ENCODE peak calls at places on chromosome 21, in six cellular contexts. One of them, this sample, is unnamed.

GRCh38 chr21:17554619-17555472 is 42.0 kb downstream of the CXADR start:
- DNase-seq in CD8-positive, alpha-beta T cell: no peak
- DNase-seq in AG04449: no peak
- DNase-seq in right lobe of liver: no peak
- DNase-seq in left ventricle myocardium inferior: no peak
- DNase-seq in IMR-90: peak; percentile 10
- DNase-seq in this sample: no peak

GRCh38 chr21:19353271-19353670 is 949.7 kb upstream of the TMPRSS15 start:
- DNase-seq in left ventricle myocardium inferior: no peak
- DNase-seq in right lobe of liver: no peak
- DNase-seq in AG04449: no peak
- DNase-seq in CD8-positive, alpha-beta T cell: no peak
- DNase-seq in IMR-90: no peak
- DNase-seq in this sample: no peak

GRCh38 chr21:35575280-35575915 is 484.9 kb downstream of the SETD4 start:
- DNase-seq in right lobe of liver: no peak
- DNase-seq in left ventricle myocardium inferior: no peak
- DNase-seq in CD8-positive, alpha-beta T cell: no peak
- DNase-seq in IMR-90: peak; percentile 96
- DNase-seq in AG04449: peak; percentile 74
- DNase-seq in this sample: peak; percentile 52

GRCh38 chr21:44013380-44014088 is 1.4 kb downstream of the TRAPPC10 start:
- DNase-seq in CD8-positive, alpha-beta T cell: peak; percentile 30
- DNase-seq in right lobe of liver: no peak
- DNase-seq in left ventricle myocardium inferior: no peak
- DNase-seq in IMR-90: peak; percentile 4
- DNase-seq in AG04449: no peak
- DNase-seq in this sample: no peak

GRCh38 chr21:16870116-16870515 is 642.7 kb upstream of the CXADR start:
- DNase-seq in AG04449: no peak
- DNase-seq in left ventricle myocardium inferior: no peak
- DNase-seq in CD8-positive, alpha-beta T cell: no peak
- DNase-seq in IMR-90: peak; percentile 5
- DNase-seq in right lobe of liver: no peak
- DNase-seq in this sample: peak; percentile 32

GRCh38 chr21:41139951-41140350 is 28.0 kb upstream of the BACE2 start:
- DNase-seq in CD8-positive, alpha-beta T cell: no peak
- DNase-seq in left ventricle myocardium inferior: no peak
- DNase-seq in AG04449: no peak
- DNase-seq in right lobe of liver: no peak
- DNase-seq in IMR-90: no peak
- DNase-seq in this sample: no peak

GRCh38 chr21:21860888-21861287 is 862.7 kb downstream of the NCAM2 start:
- DNase-seq in left ventricle myocardium inferior: no peak
- DNase-seq in IMR-90: peak; percentile 40
- DNase-seq in CD8-positive, alpha-beta T cell: no peak
- DNase-seq in right lobe of liver: no peak
- DNase-seq in AG04449: no peak
- DNase-seq in this sample: no peak

GRCh38 chr21:37041706-37042271 is 31.1 kb downstream of the PIGP start:
- DNase-seq in left ventricle myocardium inferior: no peak
- DNase-seq in IMR-90: no peak
- DNase-seq in right lobe of liver: no peak
- DNase-seq in AG04449: no peak
- DNase-seq in CD8-positive, alpha-beta T cell: no peak
- DNase-seq in this sample: no peak

GRCh38 chr21:35204125-35204524 is 155.0 kb upstream of the RUNX1 start:
- DNase-seq in IMR-90: peak; percentile 46
- DNase-seq in CD8-positive, alpha-beta T cell: no peak
- DNase-seq in right lobe of liver: no peak
- DNase-seq in AG04449: no peak
- DNase-seq in left ventricle myocardium inferior: no peak
- DNase-seq in this sample: no peak

GRCh38 chr21:44057960-44058651 is 46.0 kb downstream of the TRAPPC10 start:
- DNase-seq in left ventricle myocardium inferior: no peak
- DNase-seq in right lobe of liver: no peak
- DNase-seq in CD8-positive, alpha-beta T cell: no peak
- DNase-seq in IMR-90: peak; percentile 46
- DNase-seq in AG04449: no peak
- DNase-seq in this sample: no peak

GRCh38 chr21:37225440-37225839 is 41.7 kb downstream of the VPS26C start:
- DNase-seq in right lobe of liver: no peak
- DNase-seq in IMR-90: no peak
- DNase-seq in left ventricle myocardium inferior: no peak
- DNase-seq in CD8-positive, alpha-beta T cell: peak; percentile 63
- DNase-seq in AG04449: no peak
- DNase-seq in this sample: no peak

GRCh38 chr21:20527691-20528090 is 470.5 kb upstream of the NCAM2 start:
- DNase-seq in right lobe of liver: no peak
- DNase-seq in CD8-positive, alpha-beta T cell: no peak
- DNase-seq in IMR-90: no peak
- DNase-seq in AG04449: no peak
- DNase-seq in left ventricle myocardium inferior: no peak
- DNase-seq in this sample: no peak

GRCh38 chr21:44303490-44303981 is 3.7 kb downstream of the PFKL start:
- DNase-seq in CD8-positive, alpha-beta T cell: no peak
- DNase-seq in left ventricle myocardium inferior: no peak
- DNase-seq in right lobe of liver: peak; percentile 80
- DNase-seq in AG04449: no peak
- DNase-seq in IMR-90: no peak
- DNase-seq in this sample: no peak

GRCh38 chr21:32119389-32119788 is 159.5 kb downstream of the MIS18A start:
- DNase-seq in AG04449: no peak
- DNase-seq in left ventricle myocardium inferior: no peak
- DNase-seq in right lobe of liver: no peak
- DNase-seq in IMR-90: no peak
- DNase-seq in CD8-positive, alpha-beta T cell: no peak
- DNase-seq in this sample: no peak

GRCh38 chr21:44049182-44049581 is 37.1 kb downstream of the TRAPPC10 start:
- DNase-seq in IMR-90: no peak
- DNase-seq in left ventricle myocardium inferior: no peak
- DNase-seq in right lobe of liver: no peak
- DNase-seq in AG04449: no peak
- DNase-seq in CD8-positive, alpha-beta T cell: no peak
- DNase-seq in this sample: no peak

GRCh38 chr21:31803039-31804007 is 69.5 kb upstream of the HUNK start:
- DNase-seq in AG04449: no peak
- DNase-seq in right lobe of liver: no peak
- DNase-seq in CD8-positive, alpha-beta T cell: no peak
- DNase-seq in IMR-90: no peak
- DNase-seq in left ventricle myocardium inferior: no peak
- DNase-seq in this sample: no peak

GRCh38 chr21:16713331-16714114 is 799.3 kb upstream of the CXADR start:
- DNase-seq in right lobe of liver: no peak
- DNase-seq in left ventricle myocardium inferior: no peak
- DNase-seq in AG04449: no peak
- DNase-seq in IMR-90: peak; percentile 13
- DNase-seq in CD8-positive, alpha-beta T cell: no peak
- DNase-seq in this sample: peak; percentile 10

GRCh38 chr21:29080454-29080930 is 7.0 kb upstream of the CCT8 start:
- DNase-seq in left ventricle myocardium inferior: no peak
- DNase-seq in IMR-90: peak; percentile 37
- DNase-seq in AG04449: no peak
- DNase-seq in CD8-positive, alpha-beta T cell: peak; percentile 16
- DNase-seq in right lobe of liver: no peak
- DNase-seq in this sample: no peak

GRCh38 chr21:17745086-17745485 is 74.1 kb downstream of the C21orf91 start:
- DNase-seq in CD8-positive, alpha-beta T cell: no peak
- DNase-seq in left ventricle myocardium inferior: no peak
- DNase-seq in AG04449: no peak
- DNase-seq in right lobe of liver: no peak
- DNase-seq in IMR-90: no peak
- DNase-seq in this sample: no peak

GRCh38 chr21:36499578-36500471 is 19.9 kb upstream of the CLDN14 start:
- DNase-seq in right lobe of liver: peak; percentile 94
- DNase-seq in CD8-positive, alpha-beta T cell: no peak
- DNase-seq in IMR-90: no peak
- DNase-seq in left ventricle myocardium inferior: peak; percentile 31
- DNase-seq in AG04449: no peak
- DNase-seq in this sample: peak; percentile 66

GRCh38 chr21:36773995-36774394 is 75.1 kb downstream of the SIM2 start:
- DNase-seq in right lobe of liver: no peak
- DNase-seq in CD8-positive, alpha-beta T cell: no peak
- DNase-seq in IMR-90: no peak
- DNase-seq in AG04449: no peak
- DNase-seq in left ventricle myocardium inferior: no peak
- DNase-seq in this sample: no peak

GRCh38 chr21:35256468-35256988 is 207.4 kb upstream of the RUNX1 start:
- DNase-seq in CD8-positive, alpha-beta T cell: no peak
- DNase-seq in left ventricle myocardium inferior: peak; percentile 81
- DNase-seq in right lobe of liver: peak; percentile 66
- DNase-seq in IMR-90: peak; percentile 100
- DNase-seq in AG04449: peak; percentile 95
- DNase-seq in this sample: peak; percentile 95

GRCh38 chr21:45427331-45428271 is 22.6 kb downstream of the COL18A1 start:
- DNase-seq in left ventricle myocardium inferior: peak; percentile 42
- DNase-seq in right lobe of liver: no peak
- DNase-seq in AG04449: peak; percentile 71
- DNase-seq in CD8-positive, alpha-beta T cell: no peak
- DNase-seq in IMR-90: peak; percentile 98
- DNase-seq in this sample: peak; percentile 57
- H3K4me3 ChIP-seq in left ventricle myocardium inferior: no peak overlapping the region
- H3K4me3 ChIP-seq in right lobe of liver: no peak overlapping the region
- H3K4me3 ChIP-seq in AG04449: no peak overlapping the region
- H3K4me3 ChIP-seq in CD8-positive, alpha-beta T cell: no peak overlapping the region
- H3K4me3 ChIP-seq in IMR-90: no peak overlapping the region
- H3K4me3 ChIP-seq in this sample: no peak overlapping the region

GRCh38 chr21:34018910-34019309 is 54.5 kb upstream of the MRPS6 start:
- DNase-seq in AG04449: no peak
- DNase-seq in right lobe of liver: no peak
- DNase-seq in CD8-positive, alpha-beta T cell: no peak
- DNase-seq in IMR-90: no peak
- DNase-seq in left ventricle myocardium inferior: no peak
- DNase-seq in this sample: no peak

GRCh38 chr21:34020934-34021553 is 52.3 kb upstream of the MRPS6 start:
- DNase-seq in CD8-positive, alpha-beta T cell: no peak
- DNase-seq in IMR-90: no peak
- DNase-seq in left ventricle myocardium inferior: no peak
- DNase-seq in AG04449: no peak
- DNase-seq in right lobe of liver: no peak
- DNase-seq in this sample: no peak

GRCh38 chr21:34019402-34019801 is 54.0 kb upstream of the MRPS6 start:
- DNase-seq in left ventricle myocardium inferior: no peak
- DNase-seq in CD8-positive, alpha-beta T cell: no peak
- DNase-seq in IMR-90: no peak
- DNase-seq in right lobe of liver: no peak
- DNase-seq in AG04449: no peak
- DNase-seq in this sample: no peak

GRCh38 chr21:34021726-34022125 is 51.7 kb upstream of the MRPS6 start:
- DNase-seq in right lobe of liver: no peak
- DNase-seq in IMR-90: no peak
- DNase-seq in CD8-positive, alpha-beta T cell: no peak
- DNase-seq in AG04449: no peak
- DNase-seq in left ventricle myocardium inferior: no peak
- DNase-seq in this sample: no peak

DNA sequence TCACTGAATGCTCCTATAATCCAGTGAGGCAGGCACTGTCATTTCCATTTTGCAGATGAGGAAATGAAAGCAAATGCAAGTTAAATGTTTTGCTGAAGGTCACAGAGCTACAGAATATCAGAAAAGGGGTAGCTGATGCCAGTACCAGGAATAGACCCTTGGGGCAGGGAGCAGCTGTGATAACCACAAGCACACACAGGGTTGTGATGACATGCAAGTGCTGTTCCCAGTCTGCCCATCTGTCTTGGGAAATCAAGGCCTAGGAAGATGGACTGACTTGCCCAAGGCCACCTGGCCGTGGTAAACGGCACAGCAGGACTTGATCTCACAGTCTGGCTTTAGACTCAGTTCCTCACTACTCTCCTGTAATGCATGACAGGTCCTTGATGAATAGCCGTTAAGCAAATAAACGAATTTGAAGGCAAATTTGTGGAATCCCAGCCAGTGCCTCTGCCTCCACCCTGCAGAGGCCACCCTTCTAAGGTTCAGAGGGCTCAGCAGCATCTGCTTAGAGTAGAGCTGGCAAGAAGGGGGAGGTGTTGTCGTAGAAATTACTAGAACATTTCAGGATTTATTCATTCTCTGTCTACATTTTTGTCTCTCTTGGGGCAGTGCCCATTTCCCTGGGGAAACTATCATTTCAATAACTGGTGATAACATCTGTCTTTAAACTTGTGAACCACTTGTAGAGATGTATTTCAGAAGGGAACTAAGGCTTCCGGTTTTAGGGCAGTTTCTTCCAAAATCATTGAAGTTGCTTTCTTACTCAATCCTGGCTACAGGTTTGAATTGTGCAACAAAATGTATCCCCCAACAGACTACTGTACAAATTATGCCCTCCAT is 53.2 kb upstream of the MRPS6 start:
- DNase-seq in right lobe of liver: no peak
- DNase-seq in CD8-positive, alpha-beta T cell: no peak
- DNase-seq in left ventricle myocardium inferior: no peak
- DNase-seq in IMR-90: no peak
- DNase-seq in AG04449: no peak
- DNase-seq in this sample: no peak
- TF ChIP-seq CTCF in right lobe of liver: no peak
- TF ChIP-seq CTCF in CD8-positive, alpha-beta T cell: no peak
- TF ChIP-seq CTCF in left ventricle myocardium inferior: no peak
- TF ChIP-seq CTCF in IMR-90: no peak
- TF ChIP-seq CTCF in AG04449: no peak
- TF ChIP-seq CTCF in this sample: no peak

GRCh38 chr21:26945916-26946315 is 21.0 kb downstream of the ADAMTS5 start:
- DNase-seq in right lobe of liver: no peak
- DNase-seq in CD8-positive, alpha-beta T cell: no peak
- DNase-seq in IMR-90: no peak
- DNase-seq in left ventricle myocardium inferior: peak; percentile 35
- DNase-seq in AG04449: no peak
- DNase-seq in this sample: no peak
- H3K4me3 ChIP-seq in right lobe of liver: no peak overlapping the region
- H3K4me3 ChIP-seq in CD8-positive, alpha-beta T cell: no peak overlapping the region
- H3K4me3 ChIP-seq in IMR-90: no peak overlapping the region
- H3K4me3 ChIP-seq in left ventricle myocardium inferior: no peak overlapping the region
- H3K4me3 ChIP-seq in AG04449: no peak overlapping the region
- H3K4me3 ChIP-seq in this sample: no peak overlapping the region

GRCh38 chr21:30408782-30409494 is 13.1 kb downstream of the KRTAP13-1 start:
- DNase-seq in right lobe of liver: no peak
- DNase-seq in left ventricle myocardium inferior: no peak
- DNase-seq in AG04449: no peak
- DNase-seq in CD8-positive, alpha-beta T cell: no peak
- DNase-seq in IMR-90: no peak
- DNase-seq in this sample: no peak
- TF ChIP-seq CTCF in right lobe of liver: peak; percentile 12
- TF ChIP-seq CTCF in left ventricle myocardium inferior: peak; percentile 47
- TF ChIP-seq CTCF in AG04449: peak; percentile 20
- TF ChIP-seq CTCF in CD8-positive, alpha-beta T cell: no peak
- TF ChIP-seq CTCF in IMR-90: no peak
- TF ChIP-seq CTCF in this sample: no peak

DNA sequence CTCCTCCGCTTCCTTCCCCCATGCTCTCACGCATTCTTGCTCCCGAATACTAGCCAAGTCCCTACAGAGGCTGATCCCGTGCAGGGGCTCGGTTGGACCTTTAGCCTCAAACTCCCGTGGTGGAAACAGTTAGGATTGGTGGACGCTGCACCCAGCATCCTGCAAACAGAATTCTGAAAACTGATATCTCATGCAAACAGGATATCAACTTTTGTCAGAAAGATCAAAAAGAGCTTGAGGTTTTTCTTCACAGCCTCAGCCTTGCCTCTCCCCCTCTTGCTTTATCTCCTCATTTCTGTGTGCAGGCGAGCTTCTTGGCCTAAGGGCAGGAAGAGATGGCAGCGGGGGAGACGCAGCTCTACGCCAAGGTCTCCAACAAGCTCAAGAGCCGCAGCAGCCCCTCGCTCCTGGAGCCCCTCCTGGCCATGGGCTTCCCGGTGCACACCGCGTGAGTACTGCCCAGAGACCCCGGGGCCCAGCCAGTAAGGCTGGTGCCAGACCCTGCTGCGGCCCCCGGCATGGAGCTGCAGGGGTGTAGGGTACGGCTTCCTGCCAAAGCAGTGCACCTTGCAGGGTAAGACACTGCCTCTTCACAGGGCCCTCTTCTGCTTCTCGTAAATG is at the start of gene UBASH3A:
- DNase-seq in IMR-90: no peak
- DNase-seq in left ventricle myocardium inferior: no peak
- DNase-seq in CD8-positive, alpha-beta T cell: peak; percentile 59
- DNase-seq in right lobe of liver: no peak
- DNase-seq in AG04449: no peak
- DNase-seq in this sample: no peak
- H3K4me3 ChIP-seq in IMR-90: no peak within 1 kb of the TSS
- H3K4me3 ChIP-seq in left ventricle myocardium inferior: no peak within 1 kb of the TSS
- H3K4me3 ChIP-seq in CD8-positive, alpha-beta T cell: peak within 1 kb of the TSS; percentile 93
- H3K4me3 ChIP-seq in right lobe of liver: no peak within 1 kb of the TSS
- H3K4me3 ChIP-seq in AG04449: no peak within 1 kb of the TSS
- H3K4me3 ChIP-seq in this sample: no peak within 1 kb of the TSS